ENCODE peak calls at places on chromosome 21, in four cellular contexts. One of them, this sample, is unnamed.

GRCh38 chr21:41307219-41307618 is 9.4 kb upstream of the FAM3B start:
- DNase-seq in tibial nerve: no peak
- DNase-seq in cardiac muscle cell: no peak
- DNase-seq in ovary: no peak
- DNase-seq in this sample: no peak

GRCh38 chr21:28193189-28193588 is 799.5 kb downstream of the LTN1 start:
- DNase-seq in ovary: no peak
- DNase-seq in cardiac muscle cell: no peak
- DNase-seq in tibial nerve: no peak
- DNase-seq in this sample: no peak

GRCh38 chr21:42640486-42640885 is 12.9 kb upstream of the PDE9A start:
- DNase-seq in cardiac muscle cell: no peak
- DNase-seq in tibial nerve: no peak
- DNase-seq in ovary: peak
- DNase-seq in this sample: no peak

GRCh38 chr21:16534408-16535099 is 804.8 kb downstream of the USP25 start:
- DNase-seq in tibial nerve: peak
- DNase-seq in ovary: peak
- DNase-seq in cardiac muscle cell: peak
- DNase-seq in this sample: no peak

GRCh38 chr21:42362198-42362597 is 4.1 kb downstream of the TFF1 start:
- DNase-seq in cardiac muscle cell: no peak
- DNase-seq in ovary: no peak
- DNase-seq in tibial nerve: no peak
- DNase-seq in this sample: no peak

GRCh38 chr21:25412090-25412489 is 195.2 kb downstream of the MRPL39 start:
- DNase-seq in tibial nerve: no peak
- DNase-seq in ovary: no peak
- DNase-seq in cardiac muscle cell: no peak
- DNase-seq in this sample: no peak

GRCh38 chr21:42295845-42296244 is 19.4 kb downstream of the TFF3 start:
- DNase-seq in tibial nerve: no peak
- DNase-seq in cardiac muscle cell: no peak
- DNase-seq in ovary: no peak
- DNase-seq in this sample: no peak

GRCh38 chr21:26847951-26848350 is 2.7 kb upstream of the ADAMTS1 start:
- DNase-seq in ovary: no peak
- DNase-seq in tibial nerve: no peak
- DNase-seq in cardiac muscle cell: no peak
- DNase-seq in this sample: no peak

GRCh38 chr21:34544032-34544496 is 32.1 kb upstream of the KCNE1 start:
- DNase-seq in ovary: no peak
- DNase-seq in cardiac muscle cell: peak
- DNase-seq in tibial nerve: peak
- DNase-seq in this sample: peak

GRCh38 chr21:35172231-35172630 is 123.1 kb upstream of the RUNX1 start:
- DNase-seq in tibial nerve: no peak
- DNase-seq in ovary: no peak
- DNase-seq in cardiac muscle cell: no peak
- DNase-seq in this sample: no peak

GRCh38 chr21:46322351-46323226 is 1.1 kb downstream of the C21orf58 start:
- DNase-seq in tibial nerve: no peak
- DNase-seq in cardiac muscle cell: peak
- DNase-seq in ovary: no peak
- DNase-seq in this sample: no peak

GRCh38 chr21:41121785-41122415 is 46.1 kb upstream of the BACE2 start:
- DNase-seq in tibial nerve: peak
- DNase-seq in ovary: peak
- DNase-seq in cardiac muscle cell: peak
- DNase-seq in this sample: peak

GRCh38 chr21:41011968-41012367 is 156.0 kb upstream of the BACE2 start:
- DNase-seq in cardiac muscle cell: no peak
- DNase-seq in tibial nerve: no peak
- DNase-seq in ovary: no peak
- DNase-seq in this sample: no peak

GRCh38 chr21:29177800-29178199 is 47.4 kb downstream of the MAP3K7CL start:
- DNase-seq in cardiac muscle cell: no peak
- DNase-seq in tibial nerve: no peak
- DNase-seq in ovary: no peak
- DNase-seq in this sample: no peak

GRCh38 chr21:39666681-39667315 is 54.1 kb downstream of the B3GALT5 start:
- DNase-seq in ovary: no peak
- DNase-seq in tibial nerve: no peak
- DNase-seq in cardiac muscle cell: no peak
- DNase-seq in this sample: no peak

GRCh38 chr21:26826801-26827200 is 18.4 kb downstream of the ADAMTS1 start:
- DNase-seq in tibial nerve: no peak
- DNase-seq in cardiac muscle cell: peak
- DNase-seq in ovary: no peak
- DNase-seq in this sample: no peak

GRCh38 chr21:25307489-25307888 is 299.8 kb downstream of the MRPL39 start:
- DNase-seq in tibial nerve: no peak
- DNase-seq in cardiac muscle cell: no peak
- DNase-seq in ovary: no peak
- DNase-seq in this sample: no peak

GRCh38 chr21:18443686-18444085 is 40.1 kb upstream of the TMPRSS15 start:
- DNase-seq in cardiac muscle cell: no peak
- DNase-seq in ovary: no peak
- DNase-seq in tibial nerve: no peak
- DNase-seq in this sample: no peak

GRCh38 chr21:42039470-42039901 is 29.3 kb upstream of the ZBTB21 start:
- DNase-seq in cardiac muscle cell: peak
- DNase-seq in tibial nerve: peak
- DNase-seq in ovary: peak
- DNase-seq in this sample: no peak

GRCh38 chr21:25953196-25953595 is 217.4 kb downstream of the APP start:
- DNase-seq in tibial nerve: no peak
- DNase-seq in cardiac muscle cell: no peak
- DNase-seq in ovary: no peak
- DNase-seq in this sample: no peak

GRCh38 chr21:29418813-29419212 is 120.1 kb downstream of the BACH1 start:
- DNase-seq in ovary: no peak
- DNase-seq in cardiac muscle cell: no peak
- DNase-seq in tibial nerve: no peak
- DNase-seq in this sample: no peak

GRCh38 chr21:23853796-23854379 is 1753.4 kb downstream of the MRPL39 start:
- DNase-seq in tibial nerve: peak
- DNase-seq in cardiac muscle cell: peak
- DNase-seq in ovary: no peak
- DNase-seq in this sample: no peak

GRCh38 chr21:41755934-41756773 is 10.7 kb downstream of the RIPK4 start:
- DNase-seq in cardiac muscle cell: no peak
- DNase-seq in tibial nerve: no peak
- DNase-seq in ovary: no peak
- DNase-seq in this sample: no peak

GRCh38 chr21:21439761-21440160 is 441.6 kb downstream of the NCAM2 start:
- DNase-seq in cardiac muscle cell: peak
- DNase-seq in ovary: no peak
- DNase-seq in tibial nerve: no peak
- DNase-seq in this sample: no peak

GRCh38 chr21:20997633-20998455 is at the start of gene NCAM2:
- DNase-seq in tibial nerve: peak
- DNase-seq in cardiac muscle cell: peak
- DNase-seq in ovary: peak
- DNase-seq in this sample: peak

GRCh38 chr21:15520811-15521643 is 208.8 kb upstream of the USP25 start:
- DNase-seq in ovary: no peak
- DNase-seq in tibial nerve: no peak
- DNase-seq in cardiac muscle cell: no peak
- DNase-seq in this sample: no peak
- TF ChIP-seq CTCF in ovary: no peak
- TF ChIP-seq CTCF in tibial nerve: no peak
- TF ChIP-seq CTCF in cardiac muscle cell: peak
- TF ChIP-seq CTCF in this sample: peak

DNA sequence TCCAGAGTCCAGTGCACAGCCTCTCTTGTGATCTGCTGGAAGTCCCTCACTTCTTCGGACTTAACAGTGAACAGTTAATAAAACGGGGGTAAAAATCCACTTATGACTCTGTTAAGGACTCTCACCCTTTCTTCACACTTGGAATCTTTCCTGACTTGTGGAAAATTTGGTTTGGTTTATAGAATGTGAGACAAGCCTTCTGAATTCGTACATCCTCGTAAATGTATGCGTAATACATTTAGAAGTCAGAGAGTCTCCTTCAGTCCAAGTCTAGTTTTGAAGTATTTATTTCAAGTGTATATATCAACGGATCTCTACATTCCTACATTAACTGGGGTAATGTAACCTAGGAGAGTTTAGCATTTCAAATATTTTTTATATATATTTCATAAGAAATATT is 270.4 kb downstream of the KCNJ6 start:
- DNase-seq in ovary: no peak
- DNase-seq in cardiac muscle cell: no peak
- DNase-seq in tibial nerve: no peak
- DNase-seq in this sample: no peak
- H3K4me3 ChIP-seq in ovary: no peak
- H3K4me3 ChIP-seq in cardiac muscle cell: no peak
- H3K4me3 ChIP-seq in tibial nerve: no peak
- H3K4me3 ChIP-seq in this sample: no peak

GRCh38 chr21:33203371-33203724 is 26.4 kb upstream of the IFNAR2 start:
- DNase-seq in ovary: no peak
- DNase-seq in tibial nerve: no peak
- DNase-seq in cardiac muscle cell: no peak
- DNase-seq in this sample: no peak

GRCh38 chr21:33206771-33207290 is 22.9 kb upstream of the IFNAR2 start:
- DNase-seq in ovary: no peak
- DNase-seq in tibial nerve: no peak
- DNase-seq in cardiac muscle cell: no peak
- DNase-seq in this sample: no peak

GRCh38 chr21:33207471-33208149 is 22.1 kb upstream of the IFNAR2 start:
- DNase-seq in tibial nerve: no peak
- DNase-seq in ovary: no peak
- DNase-seq in cardiac muscle cell: no peak
- DNase-seq in this sample: no peak

GRCh38 chr21:33202464-33203363 is 27.0 kb upstream of the IFNAR2 start:
- DNase-seq in ovary: no peak
- DNase-seq in tibial nerve: no peak
- DNase-seq in cardiac muscle cell: no peak
- DNase-seq in this sample: no peak

GRCh38 chr21:33205476-33205875 is 24.3 kb upstream of the IFNAR2 start:
- DNase-seq in ovary: no peak
- DNase-seq in cardiac muscle cell: no peak
- DNase-seq in tibial nerve: no peak
- DNase-seq in this sample: no peak
- TF ChIP-seq CTCF in ovary: no peak
- TF ChIP-seq CTCF in cardiac muscle cell: no peak
- TF ChIP-seq CTCF in tibial nerve: no peak
- TF ChIP-seq CTCF in this sample: no peak

GRCh38 chr21:32241434-32241785 is 37.4 kb downstream of the MIS18A start:
- DNase-seq in tibial nerve: no peak
- DNase-seq in cardiac muscle cell: no peak
- DNase-seq in ovary: no peak
- DNase-seq in this sample: no peak
- H3K4me3 ChIP-seq in tibial nerve: no peak
- H3K4me3 ChIP-seq in cardiac muscle cell: no peak
- H3K4me3 ChIP-seq in ovary: no peak
- H3K4me3 ChIP-seq in this sample: no peak

DNA sequence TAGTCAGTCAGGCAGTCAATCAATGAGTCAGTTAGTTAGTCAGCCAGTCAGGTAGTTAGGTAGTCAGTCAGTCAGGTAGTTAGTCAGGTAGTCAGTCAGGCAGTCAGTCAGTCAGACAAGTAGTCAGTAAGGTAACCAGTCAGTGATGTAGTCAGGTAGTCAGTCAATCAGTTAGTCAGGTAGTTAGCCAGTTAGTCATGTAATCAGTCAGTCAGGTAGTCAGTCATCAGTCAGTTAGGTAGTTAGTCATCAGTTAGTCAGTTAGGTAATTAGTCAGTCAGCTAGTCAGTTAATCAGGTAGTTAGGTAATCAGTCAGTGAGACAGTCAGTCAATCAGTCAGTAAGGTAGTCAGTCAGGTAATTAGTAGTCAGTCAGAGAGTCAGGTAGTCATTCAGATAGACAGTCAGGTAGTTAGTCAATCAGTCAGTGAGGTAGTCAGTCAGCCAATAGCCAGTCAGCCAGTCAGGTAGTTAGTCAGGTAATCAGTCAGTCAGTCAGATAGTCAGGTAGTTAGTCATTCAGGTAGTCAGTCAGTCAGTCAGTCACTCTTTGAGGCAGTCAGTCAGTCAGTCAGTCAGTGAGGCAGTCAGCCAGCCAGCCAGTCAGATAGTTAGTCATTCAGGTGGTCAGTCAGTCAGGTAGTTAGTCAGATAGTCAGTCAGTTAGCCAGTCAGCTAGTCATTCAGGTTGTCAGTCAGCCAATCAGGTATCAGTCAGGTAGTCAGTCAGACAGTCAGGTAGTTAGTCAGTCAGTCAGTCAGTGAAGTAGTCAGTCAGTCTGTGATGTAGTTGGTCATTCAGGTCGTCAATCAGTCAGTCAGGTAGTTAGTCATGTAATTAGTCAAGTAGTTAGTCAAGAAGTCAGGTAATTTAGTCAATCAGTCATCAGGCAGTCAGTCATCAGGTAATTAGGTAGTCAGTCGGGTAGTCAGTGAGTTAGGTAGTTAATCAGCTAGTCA is 15.3 kb downstream of the KRTAP10-1 start:
- DNase-seq in tibial nerve: no peak
- DNase-seq in ovary: no peak
- DNase-seq in cardiac muscle cell: no peak
- DNase-seq in this sample: no peak
- TF ChIP-seq CTCF in tibial nerve: no peak
- TF ChIP-seq CTCF in ovary: no peak
- TF ChIP-seq CTCF in cardiac muscle cell: no peak
- TF ChIP-seq CTCF in this sample: no peak

DNA sequence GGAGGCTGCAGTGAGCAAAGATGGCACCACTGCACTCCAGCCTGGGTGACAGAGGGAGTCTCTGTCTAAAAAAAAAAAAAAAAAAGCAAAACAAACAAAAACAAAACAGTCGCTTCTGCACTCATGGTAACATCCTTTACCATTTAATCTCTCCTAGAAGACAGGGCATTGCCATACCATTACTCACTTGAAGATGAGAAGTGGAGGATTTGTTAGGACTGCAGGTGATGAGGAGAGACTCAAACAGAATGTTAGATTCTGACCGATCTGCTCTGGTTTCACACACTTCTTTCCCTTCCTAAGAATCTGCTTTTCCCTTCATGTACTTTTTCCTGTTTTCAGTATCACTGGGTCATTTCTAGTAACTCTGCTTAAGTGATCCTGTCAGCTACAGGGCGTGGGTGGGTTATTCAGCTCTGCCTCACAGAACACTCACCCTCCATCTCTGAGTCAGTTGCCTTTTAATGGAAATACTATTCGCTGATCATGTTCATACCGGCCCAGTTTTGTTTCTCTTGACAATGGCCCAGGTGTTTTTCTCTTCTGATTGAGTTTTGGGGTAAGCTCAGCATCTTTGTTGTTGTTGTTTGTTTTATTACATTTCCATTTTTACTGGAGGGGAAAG is 148.0 kb upstream of the ERG start:
- DNase-seq in tibial nerve: no peak
- DNase-seq in ovary: no peak
- DNase-seq in cardiac muscle cell: peak
- DNase-seq in this sample: no peak
- H3K4me3 ChIP-seq in tibial nerve: no peak
- H3K4me3 ChIP-seq in ovary: no peak
- H3K4me3 ChIP-seq in cardiac muscle cell: no peak
- H3K4me3 ChIP-seq in this sample: no peak

GRCh38 chr21:30733026-30733425 is 14.0 kb downstream of the KRTAP21-2 start:
- DNase-seq in ovary: no peak
- DNase-seq in cardiac muscle cell: no peak
- DNase-seq in tibial nerve: no peak
- DNase-seq in this sample: no peak
- TF ChIP-seq CTCF in ovary: no peak
- TF ChIP-seq CTCF in cardiac muscle cell: no peak
- TF ChIP-seq CTCF in tibial nerve: no peak
- TF ChIP-seq CTCF in this sample: no peak

GRCh38 chr21:36430841-36431240 is 45.6 kb downstream of the CHAF1B start:
- DNase-seq in ovary: no peak
- DNase-seq in cardiac muscle cell: peak
- DNase-seq in tibial nerve: no peak
- DNase-seq in this sample: no peak
- H3K4me3 ChIP-seq in ovary: no peak
- H3K4me3 ChIP-seq in cardiac muscle cell: no peak
- H3K4me3 ChIP-seq in tibial nerve: no peak
- H3K4me3 ChIP-seq in this sample: peak

This sample was measured in retinal pigment epithelial cell.